ENCODE peak calls at places on chromosomes 6 and 20, in seven cellular contexts. M is psoas muscle, R is coronary artery, H is endodermal cell, D is lower lobe of right lung, S is lower leg skin, B is body of pancreas. N is an unnamed sample.

GRCh38 chr20:19396466-19397081 is 184.1 kb downstream of the SLC24A3 start:
- DNase-seq in H (no peak), B (no peak), R (no peak), M (no peak), D (no peak), S (no peak), N (no peak)

GRCh38 chr20:62307226-62308101 is 4.7 kb downstream of the ADRM1 start:
- DNase-seq in D (no peak), S (no peak), R (no peak), B (no peak), H (no peak), M (no peak), N (no peak)

GRCh38 chr6:32967151-32968091 is 973 bp upstream of the BRD2 start:
- DNase-seq in D (no peak), B (no peak), H (peak), S (no peak), M (no peak), R (no peak), N (no peak)

GRCh38 chr6:41359617-41360313 is 24.4 kb downstream of the NCR2 start:
- DNase-seq in D (no peak), S (peak), H (no peak), M (no peak), R (no peak), B (no peak), N (no peak)

GRCh38 chr6:136547336-136547735 is 2.9 kb downstream of the MAP7 start:
- DNase-seq in B (no peak), S (no peak), D (no peak), R (no peak), M (no peak), H (no peak), N (no peak)

GRCh38 chr6:135496805-135497411 is 632 bp downstream of the AHI1 start:
- DNase-seq in B (no peak), R (no peak), D (no peak), S (no peak), M (no peak), H (no peak), N (no peak)

GRCh38 chr6:27825025-27825823 is 87.0 kb downstream of the OR2B2 start:
- DNase-seq in H (no peak), B (no peak), R (no peak), D (no peak), M (no peak), S (no peak), N (no peak)

GRCh38 chr20:3047486-3048419 is 1.9 kb downstream of the MRPS26 start:
- DNase-seq in R (no peak), D (no peak), M (no peak), H (no peak), S (no peak), B (no peak), N (no peak)

GRCh38 chr20:2768632-2769015 is 31.8 kb downstream of the CPXM1 start:
- DNase-seq in S (no peak), D (no peak), R (no peak), H (no peak), M (no peak), B (no peak), N (no peak)

GRCh38 chr20:54633903-54634302 is 158.5 kb downstream of the DOK5 start:
- DNase-seq in R (no peak), M (no peak), B (no peak), D (no peak), H (no peak), S (no peak), N (no peak)

GRCh38 chr20:46644733-46645132 is 6.5 kb downstream of the SLC13A3 start:
- DNase-seq in R (no peak), S (no peak), H (no peak), D (no peak), B (no peak), M (no peak), N (no peak)

GRCh38 chr6:36028088-36028886 is 679 bp downstream of the MAPK14 start:
- DNase-seq in H (peak), R (peak), B (peak), M (peak), D (peak), S (peak), N (no peak)

GRCh38 chr20:9660236-9660868 is 146.0 kb downstream of the LAMP5 start:
- DNase-seq in H (peak), D (no peak), M (no peak), B (no peak), R (no peak), S (no peak), N (peak)

GRCh38 chr6:34391711-34392496 is 565 bp downstream of the NUDT3 start:
- DNase-seq in B (peak), H (peak), D (peak), R (peak), S (peak), M (peak), N (no peak)
- H3K4me3 ChIP-seq in B (peak), H (peak), D (peak), R (peak), S (peak), M (peak), N (peak)

DNA sequence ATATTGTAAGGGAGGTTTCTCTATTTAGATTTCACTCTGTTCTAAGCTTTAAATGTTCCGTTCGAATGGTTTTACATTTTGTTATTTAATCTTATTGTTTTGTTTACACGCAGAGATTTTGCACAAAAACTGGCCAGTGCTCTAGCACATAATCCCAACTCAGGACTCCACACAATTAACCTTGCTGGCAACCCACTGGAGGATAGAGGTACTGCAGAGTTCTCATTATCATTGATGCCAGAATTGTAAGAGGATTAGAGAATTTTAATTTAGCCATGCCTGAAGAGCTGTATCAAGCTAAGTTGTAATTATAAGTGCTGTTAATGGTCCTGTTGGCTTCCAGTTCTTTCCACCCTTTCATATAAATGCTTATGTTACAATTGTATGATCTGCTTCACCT is 179.7 kb upstream of the SCGN start:
- DNase-seq in H (no peak), D (no peak), R (no peak), B (no peak), M (no peak), S (no peak), N (no peak)
- TF ChIP-seq CTCF in H (peak), D (no peak), R (no peak), B (no peak), M (no peak), S (no peak), N (no peak)

GRCh38 chr6:10146723-10147451 is 268.0 kb downstream of the TFAP2A start:
- DNase-seq in H (peak), R (no peak), D (no peak), S (peak), M (no peak), B (no peak), N (no peak)
- H3K4me3 ChIP-seq in H (no peak), R (peak), D (peak), S (no peak), M (peak), B (no peak), N (peak)

GRCh38 chr6:34260576-34261267 is 11.9 kb upstream of the SMIM29 start:
- DNase-seq in H (no peak), S (no peak), B (no peak), M (no peak), R (no peak), D (no peak), N (no peak)

DNA sequence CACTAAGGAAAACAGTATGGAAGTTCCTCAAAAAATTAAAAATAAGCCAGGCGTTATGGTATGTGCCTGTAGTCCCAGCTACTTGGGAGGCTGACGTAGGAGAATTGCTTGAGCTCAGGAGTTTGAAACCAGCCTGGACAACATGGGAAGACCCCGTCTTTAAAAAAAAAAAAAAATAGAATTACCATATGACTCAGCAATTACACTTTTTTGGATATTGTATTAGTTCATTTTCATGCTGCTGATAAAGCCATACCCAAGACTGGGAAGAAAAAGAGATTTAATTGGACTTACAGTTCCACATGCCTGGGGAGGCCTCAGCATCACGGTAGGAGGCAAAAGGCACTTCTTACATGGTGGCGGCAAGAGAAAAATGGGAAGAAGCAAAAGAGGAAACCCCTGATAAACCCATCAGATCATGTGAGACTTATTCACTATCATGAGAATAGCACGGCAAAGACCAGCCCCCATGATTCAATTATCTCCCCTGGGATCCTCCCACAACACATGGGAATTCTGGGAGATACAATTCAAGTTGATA is 10.8 kb upstream of the SMIM29 start:
- DNase-seq in D (no peak), S (no peak), M (no peak), B (no peak), R (no peak), H (no peak), N (no peak)
- TF ChIP-seq CTCF in D (no peak), S (no peak), M (no peak), B (no peak), R (no peak), H (no peak), N (no peak)

GRCh38 chr6:112362827-112363565 is 15.9 kb downstream of the RFPL4B start:
- DNase-seq in R (no peak), S (no peak), B (no peak), D (no peak), M (no peak), H (no peak), N (no peak)

GRCh38 chr6:112365952-112366351 is 18.8 kb downstream of the RFPL4B start:
- DNase-seq in H (no peak), D (no peak), S (no peak), M (no peak), R (no peak), B (no peak), N (no peak)

GRCh38 chr6:112367655-112368054 is 20.5 kb downstream of the RFPL4B start:
- DNase-seq in M (no peak), H (no peak), S (no peak), R (no peak), B (no peak), D (no peak), N (no peak)

GRCh38 chr6:112370946-112371345 is 23.8 kb downstream of the RFPL4B start:
- DNase-seq in D (no peak), B (no peak), M (no peak), S (no peak), R (no peak), H (no peak), N (no peak)

GRCh38 chr6:112366695-112367546 is 19.8 kb downstream of the RFPL4B start:
- DNase-seq in D (no peak), M (no peak), R (no peak), B (no peak), H (no peak), S (no peak), N (no peak)
- H3K4me3 ChIP-seq in D (no peak), M (no peak), R (no peak), B (no peak), H (no peak), S (no peak), N (no peak)

GRCh38 chr6:111566222-111566717 is 39.4 kb downstream of the TRAF3IP2 start:
- DNase-seq in S (no peak), D (no peak), R (no peak), H (no peak), M (no peak), B (no peak), N (no peak)
- TF ChIP-seq CTCF in S (no peak), D (no peak), R (no peak), H (no peak), M (no peak), B (no peak), N (no peak)

GRCh38 chr20:63857751-63858392 is 3.4 kb upstream of the ABHD16B start:
- DNase-seq in D (no peak), M (no peak), H (no peak), S (no peak), R (no peak), B (no peak), N (no peak)

GRCh38 chr20:63856111-63856511 is 5.2 kb upstream of the ABHD16B start:
- DNase-seq in M (no peak), S (no peak), H (peak), B (no peak), D (no peak), R (no peak), N (no peak)

GRCh38 chr20:63854069-63854765 is 7.1 kb upstream of the ABHD16B start:
- DNase-seq in M (no peak), H (peak), D (no peak), B (no peak), S (no peak), R (no peak), N (no peak)

GRCh38 chr20:63855363-63856110 is 5.8 kb upstream of the ABHD16B start:
- DNase-seq in S (no peak), H (peak), B (no peak), M (no peak), R (no peak), D (no peak), N (no peak)

DNA sequence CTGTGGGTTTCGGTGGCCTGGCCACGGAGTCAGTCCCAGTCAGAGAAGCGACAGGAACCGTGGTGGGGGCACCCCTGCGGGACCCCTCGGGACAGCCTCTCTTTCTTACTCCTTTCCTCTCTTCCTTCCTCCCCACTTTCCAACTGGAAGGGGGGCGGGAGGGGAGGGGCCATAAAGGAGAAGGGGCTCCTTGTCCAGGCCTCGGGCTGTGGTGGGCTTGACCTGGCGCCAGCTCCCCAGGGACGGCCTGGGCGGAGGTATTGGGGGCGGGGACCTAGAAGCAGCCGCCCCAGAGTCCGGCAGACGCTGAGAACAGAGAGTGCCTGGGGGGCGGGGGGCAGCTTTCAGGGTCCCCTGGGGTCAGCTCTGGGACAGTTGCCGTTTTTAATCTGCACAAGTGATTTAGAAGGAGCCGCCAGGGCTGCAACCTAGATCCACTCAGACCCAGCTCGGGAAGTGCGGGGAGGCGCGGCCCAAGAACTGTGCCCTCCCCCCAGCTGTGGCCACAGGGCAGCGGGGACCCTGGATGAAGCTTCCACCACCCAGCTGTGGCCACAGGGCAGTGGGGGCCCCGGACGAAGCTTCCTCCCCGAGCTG is 6.4 kb upstream of the ABHD16B start:
- DNase-seq in H (peak), S (no peak), D (no peak), R (no peak), B (no peak), M (no peak), N (no peak)
- H3K4me3 ChIP-seq in H (no peak), S (no peak), D (peak), R (peak), B (no peak), M (peak), N (no peak)

GRCh38 chr20:40942015-40942414 is 86.6 kb upstream of the TOP1 start:
- DNase-seq in S (no peak), D (no peak), M (no peak), B (no peak), H (no peak), R (no peak), N (no peak)

GRCh38 chr20:40939667-40940066 is 89.0 kb upstream of the TOP1 start:
- DNase-seq in S (no peak), M (no peak), H (no peak), B (no peak), R (no peak), D (no peak), N (no peak)

GRCh38 chr20:40941023-40941655 is 87.5 kb upstream of the TOP1 start:
- DNase-seq in D (no peak), H (no peak), S (no peak), B (no peak), R (no peak), M (no peak), N (no peak)

GRCh38 chr20:40933758-40934157 is 94.9 kb upstream of the TOP1 start:
- DNase-seq in S (no peak), D (no peak), R (no peak), B (no peak), M (no peak), H (no peak), N (no peak)

DNA sequence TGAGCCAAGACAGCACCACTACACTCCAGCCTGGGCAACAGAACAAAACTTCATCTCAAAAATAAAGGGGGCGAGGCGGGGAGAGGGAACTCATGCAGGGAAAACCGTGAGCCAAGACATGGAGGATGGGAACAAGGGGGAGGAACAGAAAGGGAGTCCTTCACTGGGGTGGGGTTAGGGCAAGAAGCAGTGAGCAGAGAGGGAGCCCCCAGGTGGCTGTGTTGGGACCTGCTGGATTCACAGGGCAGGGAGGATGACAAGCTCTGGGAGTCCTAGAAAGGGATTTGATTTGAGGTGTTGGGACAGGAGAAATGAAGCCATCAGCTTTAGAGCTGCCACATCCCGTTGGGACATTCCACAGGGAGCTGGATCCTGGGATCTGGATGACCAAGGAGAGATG is 90.6 kb upstream of the TOP1 start:
- DNase-seq in H (peak), D (no peak), B (no peak), S (no peak), M (no peak), R (no peak), N (no peak)
- TF ChIP-seq CTCF in H (peak), D (no peak), B (no peak), S (no peak), M (no peak), R (no peak), N (peak)

GRCh38 chr6:31730631-31731086 is 1.6 kb upstream of the DDAH2 start:
- DNase-seq in S (no peak), R (no peak), B (no peak), M (no peak), D (no peak), H (peak), N (no peak)
- H3K4me3 ChIP-seq in S (no peak), R (peak), B (no peak), M (peak), D (peak), H (peak), N (peak)

GRCh38 chr20:44958276-44958675 is 1.9 kb downstream of the TOMM34 start:
- DNase-seq in S (no peak), D (no peak), R (no peak), B (no peak), M (no peak), H (no peak), N (no peak)

GRCh38 chr20:44961024-44961866 is 1.0 kb upstream of the TOMM34 start:
- DNase-seq in B (no peak), S (no peak), R (no peak), M (no peak), H (no peak), D (no peak), N (no peak)

GRCh38 chr20:44959896-44960852 is at the start of gene TOMM34:
- DNase-seq in S (peak), R (peak), H (peak), B (peak), D (peak), M (peak), N (peak)

GRCh38 chr20:44961868-44962267 is 1.7 kb upstream of the TOMM34 start:
- DNase-seq in S (no peak), H (no peak), D (no peak), B (no peak), R (no peak), M (no peak), N (no peak)

DNA sequence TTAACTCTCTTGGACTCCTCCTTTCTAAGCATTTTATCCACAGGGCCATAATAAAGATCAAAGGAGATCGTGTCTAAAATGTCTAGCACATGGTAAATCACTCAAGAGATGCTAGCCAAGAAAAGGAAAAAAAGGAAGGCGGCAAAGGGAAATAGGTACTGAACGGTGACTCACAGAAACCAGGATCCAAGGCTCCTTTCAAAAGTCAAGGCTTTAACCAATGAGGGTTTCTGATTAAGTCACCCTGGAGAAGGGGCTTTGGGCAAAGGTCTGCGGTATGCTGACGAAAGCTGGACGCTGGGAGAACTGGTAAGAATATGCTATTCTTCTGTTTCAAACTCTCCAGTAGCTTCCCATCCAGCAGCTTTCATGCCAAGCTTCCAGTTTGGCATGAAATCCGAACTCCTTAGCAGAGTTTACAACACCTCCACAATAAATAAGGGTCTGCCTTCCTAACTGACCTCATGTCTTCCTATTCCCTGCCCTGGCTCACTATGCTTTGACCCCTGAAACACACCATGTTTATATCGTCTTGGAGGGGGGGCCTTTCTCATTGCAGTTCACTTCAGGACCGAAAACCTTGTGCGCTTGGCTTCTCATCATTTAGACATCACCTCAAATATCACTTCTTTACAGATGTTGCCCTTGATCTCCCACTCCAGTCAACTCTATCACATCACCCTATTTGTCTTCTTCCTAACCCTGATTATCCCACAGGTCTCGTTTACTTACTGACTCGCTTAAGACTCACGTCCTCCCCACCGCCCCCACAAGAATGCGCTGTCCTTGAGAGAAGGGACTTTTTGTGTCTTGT is 908 bp downstream of the TOMM34 start:
- DNase-seq in R (no peak), D (no peak), S (no peak), B (no peak), M (no peak), H (peak), N (no peak)
- TF ChIP-seq CTCF in R (no peak), D (no peak), S (no peak), B (no peak), M (no peak), H (no peak), N (no peak)